ENCODE peak calls at places on chromosomes 2 and 18, in four cellular contexts. E, A, N and Z are unnamed samples.

GRCh38 chr18:79440316-79440715 is 44.6 kb downstream of the NFATC1 start:
- DNase-seq in E (no peak), N (no peak), A (no peak), Z (no peak)

GRCh38 chr2:222907790-222908431 is 47.1 kb downstream of the ACSL3 start:
- DNase-seq in N (no peak), E (no peak), A (no peak), Z (no peak)

GRCh38 chr2:98558852-98559530 is 49.3 kb downstream of the COA5 start:
- DNase-seq in E (no peak), A (no peak), N (peak), Z (no peak)

GRCh38 chr18:70621710-70622109 is 332.9 kb downstream of the SOCS6 start:
- DNase-seq in A (no peak), N (no peak), E (no peak), Z (no peak)

GRCh38 chr18:8780227-8780626 is 74.9 kb downstream of the MTCL1 start:
- DNase-seq in E (no peak), A (no peak), N (no peak), Z (no peak)

GRCh38 chr18:9516437-9517064 is 41.2 kb downstream of the RALBP1 start:
- DNase-seq in N (no peak), E (peak), A (no peak), Z (peak)

GRCh38 chr2:216652566-216652965 is 19.3 kb downstream of the IGFBP2 start:
- DNase-seq in A (no peak), E (no peak), N (peak), Z (no peak)

GRCh38 chr18:59918320-59918755 is 18.5 kb downstream of the PMAIP1 start:
- DNase-seq in N (no peak), E (peak), A (no peak), Z (peak)

GRCh38 chr2:97844311-97844859 is 131.0 kb downstream of the ZAP70 start:
- DNase-seq in E (no peak), N (no peak), A (no peak), Z (no peak)